ENCODE peak calls at places on chromosome 19, in five cellular contexts. A, O, V, C and S are unnamed samples.

GRCh38 chr19:8080832-8081231 is 28.3 kb downstream of the CCL25 start:
- DNase-seq in A (no peak), O (no peak), V (no peak), C (no peak), S (no peak)

GRCh38 chr19:9323557-9323918 is 441 bp upstream of the ZNF559 start:
- DNase-seq in A (peak), O (peak), V (peak), C (peak), S (peak)

GRCh38 chr19:6811378-6811777 is 38.9 kb downstream of the VAV1 start:
- DNase-seq in A (no peak), O (no peak), V (no peak), C (no peak), S (no peak)

GRCh38 chr19:19964416-19964815 is 63.7 kb downstream of the ZNF93 start:
- DNase-seq in A (no peak), O (no peak), V (no peak), C (no peak), S (no peak)

GRCh38 chr19:55528030-55528801 is 8.7 kb downstream of the SBK2 start:
- DNase-seq in A (no peak), O (no peak), V (no peak), C (no peak), S (no peak)

GRCh38 chr19:19217110-19217509 is 5.4 kb downstream of the NCAN start:
- DNase-seq in A (peak), O (no peak), V (peak), C (peak), S (peak)

GRCh38 chr19:7492142-7493055 is 3.6 kb upstream of the PEX11G start:
- DNase-seq in A (no peak), O (no peak), V (peak), C (peak), S (peak)

GRCh38 chr19:46035986-46036744 is 4.6 kb downstream of the IGFL4 start:
- DNase-seq in A (no peak), O (no peak), V (no peak), C (no peak), S (no peak)

GRCh38 chr19:47778089-47778953 is at the start of gene SELENOW:
- DNase-seq in A (peak), O (peak), V (peak), C (peak), S (peak)

GRCh38 chr19:47176627-47177090 is 46.0 kb downstream of the SAE1 start:
- DNase-seq in A (peak), O (no peak), V (peak), C (no peak), S (peak)

GRCh38 chr19:42176990-42177685 is 40.3 kb downstream of the DEDD2 start:
- DNase-seq in A (peak), O (peak), V (peak), C (peak), S (peak)

GRCh38 chr19:41928754-41929535 is 696 bp upstream of the ERFL start:
- DNase-seq in A (no peak), O (no peak), V (no peak), C (no peak), S (no peak)

GRCh38 chr19:35740108-35740422 is 2.2 kb downstream of the IGFLR1 start:
- DNase-seq in A (no peak), O (no peak), V (no peak), C (no peak), S (no peak)

GRCh38 chr19:8161135-8161646 is 11.8 kb upstream of the FBN3 start:
- DNase-seq in A (peak), O (no peak), V (peak), C (no peak), S (no peak)

GRCh38 chr19:24159707-24160106 is 72.7 kb downstream of the ZNF254 start:
- DNase-seq in A (no peak), O (no peak), V (peak), C (peak), S (peak)

GRCh38 chr19:13995017-13995728 is 10.9 kb downstream of the RFX1 start:
- DNase-seq in A (no peak), O (no peak), V (peak), C (no peak), S (no peak)

GRCh38 chr19:18435848-18436631 is 1.9 kb downstream of the ISYNA1 start:
- DNase-seq in A (no peak), O (no peak), V (no peak), C (no peak), S (peak)

GRCh38 chr19:44807162-44807561 is 1.7 kb upstream of the BCAM start:
- DNase-seq in A (no peak), O (no peak), V (no peak), C (peak), S (peak)

GRCh38 chr19:23407597-23407996 is 12.3 kb upstream of the ZNF91 start:
- DNase-seq in A (no peak), O (no peak), V (no peak), C (no peak), S (no peak)

DNA sequence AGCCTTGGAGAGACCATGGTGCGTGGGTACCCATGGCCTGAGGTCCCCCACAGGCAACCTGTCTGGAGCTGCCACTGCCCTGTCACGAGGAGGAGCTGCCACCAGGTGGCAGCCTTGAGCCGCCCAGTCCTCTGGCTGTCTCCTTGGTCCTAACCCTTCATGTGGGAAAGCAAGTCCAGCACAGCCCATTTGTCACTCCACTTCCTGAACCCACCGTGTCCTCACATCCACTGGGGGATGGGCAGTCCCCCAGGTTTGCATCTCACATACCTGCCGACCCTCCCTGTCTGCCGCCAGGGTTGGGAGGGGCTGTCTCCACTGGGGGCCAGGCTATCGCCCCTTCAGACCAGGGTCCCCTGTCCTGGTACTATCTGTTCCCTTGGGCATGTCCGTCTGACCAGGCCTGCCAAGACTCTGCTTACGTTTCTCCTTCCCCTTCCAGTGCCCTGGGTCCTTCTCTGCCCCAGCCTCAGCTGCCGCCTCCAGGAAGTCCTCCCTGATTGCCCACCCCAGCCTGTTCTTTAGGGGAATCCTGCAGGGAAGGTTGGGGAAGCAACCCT is 4.5 kb downstream of the FAM174C start:
- DNase-seq in A (peak), O (peak), V (peak), C (peak), S (peak)
- TF ChIP-seq CTCF in A (peak), O (peak), V (peak), C (peak), S (peak)

DNA sequence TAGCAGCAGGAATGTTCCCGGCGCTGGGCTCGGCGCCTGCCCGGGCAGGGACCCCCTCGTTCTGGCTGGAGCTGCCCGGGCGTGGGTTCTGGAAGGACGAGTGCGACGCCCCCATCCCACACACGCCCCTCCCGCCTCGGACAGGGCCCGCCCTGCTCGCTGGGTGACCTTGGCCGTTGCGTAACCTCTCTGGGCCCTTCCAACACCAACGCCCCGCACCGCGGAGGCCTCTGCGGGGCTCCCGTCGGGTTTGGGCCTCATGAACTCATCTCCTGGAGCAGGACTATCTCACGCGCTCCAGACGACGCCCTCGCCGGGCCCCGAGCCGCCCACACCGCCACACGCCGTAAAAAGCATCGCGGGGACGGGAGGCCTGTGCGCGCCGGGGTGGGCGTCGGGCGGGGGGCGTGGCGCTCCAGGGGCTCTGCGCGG is 10.4 kb downstream of the PALM start:
- DNase-seq in A (no peak), O (peak), V (peak), C (no peak), S (no peak)
- H3K4me3 ChIP-seq in A (no peak), O (no peak), V (no peak), C (no peak), S (no peak)

DNA sequence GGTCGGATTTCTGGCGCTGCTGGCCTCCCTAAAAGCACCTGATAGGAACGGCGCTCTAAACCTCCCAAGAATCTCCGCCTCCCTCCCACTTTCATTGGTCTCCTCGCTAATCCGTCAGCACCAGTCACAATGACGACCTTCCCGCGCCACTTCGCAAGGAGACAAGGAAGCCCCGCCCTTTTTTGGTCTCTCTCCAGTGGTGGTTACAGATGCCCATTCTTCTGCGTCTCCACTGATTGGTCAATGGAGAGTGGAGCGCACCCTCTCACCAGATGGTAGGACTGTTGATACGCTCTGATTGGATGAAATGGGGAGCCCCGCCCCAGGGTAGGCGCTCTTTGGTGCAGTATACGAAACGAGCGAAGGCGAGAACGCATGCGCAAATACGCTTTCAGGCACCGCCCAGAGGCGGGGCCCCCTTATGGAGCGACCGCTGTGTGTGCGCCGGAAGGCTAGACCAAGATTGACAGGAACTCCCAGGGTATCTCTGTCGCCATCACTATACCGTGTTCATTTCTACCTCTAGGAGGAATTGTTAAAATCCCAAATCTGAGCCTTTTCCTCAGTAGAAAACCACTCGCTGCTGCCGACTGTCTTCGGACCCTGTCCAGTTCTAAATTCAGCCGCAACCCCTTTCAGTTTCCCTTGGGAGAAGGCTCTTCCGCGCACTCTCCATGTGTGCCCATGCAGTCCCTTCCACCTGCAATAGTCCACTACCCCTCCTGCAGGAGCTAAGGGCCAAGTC is 617 bp upstream of the HNRNPL start:
- DNase-seq in A (peak), O (peak), V (peak), C (peak), S (peak)
- TF ChIP-seq CTCF in A (peak), O (peak), V (no peak), C (no peak), S (peak)

GRCh38 chr19:58096884-58097283 is 1.1 kb downstream of the ZSCAN18 start:
- DNase-seq in A (no peak), O (no peak), V (no peak), C (no peak), S (no peak)

GRCh38 chr19:58097349-58097748 is 682 bp downstream of the ZSCAN18 start:
- DNase-seq in A (no peak), O (no peak), V (no peak), C (no peak), S (no peak)

GRCh38 chr19:58095328-58095727 is 2.7 kb downstream of the ZSCAN18 start:
- DNase-seq in A (no peak), O (no peak), V (no peak), C (no peak), S (no peak)

GRCh38 chr19:58097783-58098681 is at the start of gene ZSCAN18:
- DNase-seq in A (peak), O (peak), V (peak), C (peak), S (peak)

GRCh38 chr19:58098682-58098998 is 609 bp upstream of the ZSCAN18 start:
- DNase-seq in A (no peak), O (no peak), V (no peak), C (no peak), S (no peak)
- H3K4me3 ChIP-seq in A (peak), O (peak), V (peak), C (peak), S (peak)

GRCh38 chr19:16185925-16186234 is 670 bp downstream of the FAM32A start:
- DNase-seq in A (peak), O (no peak), V (no peak), C (no peak), S (no peak)
- TF ChIP-seq CTCF in A (peak), O (peak), V (peak), C (peak), S (peak)

GRCh38 chr19:40465781-40466218 is 255 bp upstream of the BLVRB start:
- DNase-seq in A (peak), O (peak), V (peak), C (peak), S (peak)

GRCh38 chr19:40461669-40462221 is 3.8 kb downstream of the BLVRB start:
- DNase-seq in A (no peak), O (no peak), V (no peak), C (no peak), S (no peak)

GRCh38 chr19:40465025-40465780 is at the start of gene BLVRB:
- DNase-seq in A (peak), O (no peak), V (peak), C (no peak), S (peak)

GRCh38 chr19:40466219-40467006 is at the start of gene SPTBN4:
- DNase-seq in A (no peak), O (peak), V (no peak), C (no peak), S (no peak)

GRCh38 chr19:40464059-40465024 is 1.2 kb downstream of the BLVRB start:
- DNase-seq in A (peak), O (peak), V (peak), C (peak), S (peak)
- H3K4me3 ChIP-seq in A (peak), O (peak), V (peak), C (peak), S (peak)

DNA sequence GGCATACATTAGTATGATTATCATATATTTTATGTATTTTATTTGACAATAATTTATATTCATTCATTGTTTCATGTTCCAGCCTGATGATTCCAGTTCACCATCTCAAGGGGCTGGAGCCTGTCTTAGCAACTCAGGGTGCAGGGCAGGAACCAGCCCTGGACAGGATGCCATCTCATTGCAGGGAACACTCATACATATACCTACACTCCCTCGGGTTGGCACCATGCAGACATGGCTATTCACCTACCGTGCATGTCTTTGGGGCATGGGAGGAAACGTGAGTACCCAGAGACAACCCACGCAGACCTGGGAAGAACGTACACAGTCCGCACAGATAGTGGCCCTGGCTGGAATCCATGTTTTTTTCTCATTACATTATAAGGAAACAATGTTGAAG is 151.0 kb upstream of the ZNF536 start:
- DNase-seq in A (no peak), O (peak), V (no peak), C (no peak), S (no peak)
- TF ChIP-seq CTCF in A (no peak), O (no peak), V (no peak), C (no peak), S (no peak)